ENCODE peak calls at places on chromosome 14, in nine cellular contexts. T is NCI-H2081, N is bronchial epithelial cell, I is NCI-H146, F is upper lobe of left lung, L is ELR, B is midbrain, U is ACHN, P is NCI-H774. W is an unnamed sample.

GRCh38 chr14:77467801-77468200 is 9.9 kb downstream of the AHSA1 start:
- DNase-seq in I (no peak), L (no peak), U (no peak), F (no peak), B (no peak), N (no peak), T (no peak), P (no peak), W (no peak)

GRCh38 chr14:65259000-65259399 is 153.5 kb upstream of the FUT8 start:
- DNase-seq in B (no peak), I (no peak), P (no peak), L (no peak), N (no peak), T (no peak), U (no peak), F (no peak), W (no peak)

GRCh38 chr14:74763803-74764531 is 851 bp downstream of the YLPM1 start:
- DNase-seq in F (no peak), P (no peak), L (peak; percentile 58), I (no peak), U (no peak), N (peak; percentile 66), B (no peak), T (no peak), W (no peak)

GRCh38 chr14:105588236-105588860 is 62.0 kb downstream of the TMEM121 start:
- DNase-seq in T (no peak), F (peak; percentile 60), N (no peak), L (no peak), P (no peak), U (no peak), I (no peak), B (no peak), W (no peak)

GRCh38 chr14:105908481-105908911 is 382.1 kb downstream of the TMEM121 start:
- DNase-seq in I (no peak), F (peak; percentile 65), N (no peak), T (no peak), U (no peak), L (no peak), P (no peak), B (no peak), W (no peak)

GRCh38 chr14:103889313-103890051 is 38.8 kb upstream of the TDRD9 start:
- DNase-seq in N (peak; percentile 93), L (peak; percentile 26), I (no peak), U (peak; percentile 48), T (no peak), P (no peak), B (no peak), F (peak; percentile 87), W (peak; percentile 70)

GRCh38 chr14:83355609-83356008 is 1822.0 kb upstream of the SEL1L start:
- DNase-seq in N (no peak), L (no peak), U (no peak), F (no peak), T (no peak), I (no peak), P (no peak), B (no peak), W (no peak)

GRCh38 chr14:73188501-73188903 is 48.8 kb upstream of the PAPLN start:
- DNase-seq in I (no peak), N (peak; percentile 60), B (no peak), P (no peak), F (no peak), L (peak; percentile 82), T (no peak), U (peak; percentile 56), W (no peak)